ENCODE peak calls at places on chromosomes 6 and 20, in four cellular contexts. S is K562, U is A549, A is IMR-90. V is an unnamed sample.

GRCh38 chr20:37384683-37385174 is 38.8 kb downstream of the SRC start:
- DNase-seq in S (peak), U (peak), A (peak), V (no peak)

GRCh38 chr6:11025911-11026635 is 18.0 kb downstream of the ELOVL2 start:
- DNase-seq in S (no peak), U (no peak), A (no peak), V (no peak)

GRCh38 chr6:80438728-80439127 is 332.3 kb downstream of the BCKDHB start:
- DNase-seq in S (no peak), U (peak), A (peak), V (no peak)

GRCh38 chr6:149190228-149190831 is 127.2 kb upstream of the TAB2 start:
- DNase-seq in S (peak), U (peak), A (peak), V (no peak)

GRCh38 chr20:7274870-7275269 is 507.4 kb downstream of the BMP2 start:
- DNase-seq in S (no peak), U (no peak), A (no peak), V (no peak)

GRCh38 chr6:106446983-106447382 is 86.5 kb downstream of the CRYBG1 start:
- DNase-seq in S (no peak), U (peak), A (no peak), V (no peak)

GRCh38 chr6:36519352-36519751 is 27.9 kb downstream of the STK38 start:
- DNase-seq in S (no peak), U (no peak), A (no peak), V (no peak)

GRCh38 chr20:32115196-32115767 is 5.8 kb downstream of the TM9SF4 start:
- DNase-seq in S (no peak), U (no peak), A (no peak), V (no peak)

GRCh38 chr6:154343473-154344308 is 12.9 kb downstream of the IPCEF1 start:
- DNase-seq in S (peak), U (peak), A (peak), V (no peak)

GRCh38 chr6:31977816-31978431 is 3.9 kb upstream of the C4A start:
- DNase-seq in S (no peak), U (no peak), A (no peak), V (no peak)

GRCh38 chr20:60565093-60565492 is 606.9 kb downstream of the CDH26 start:
- DNase-seq in S (no peak), U (no peak), A (no peak), V (no peak)

GRCh38 chr6:132937466-132937906 is 123.1 kb downstream of the RPS12 start:
- DNase-seq in S (peak), U (peak), A (peak), V (no peak)

GRCh38 chr20:13469262-13469661 is 169.5 kb downstream of the TASP1 start:
- DNase-seq in S (no peak), U (peak), A (no peak), V (no peak)

GRCh38 chr6:19329078-19329477 is 508.1 kb upstream of the ID4 start:
- DNase-seq in S (no peak), U (no peak), A (no peak), V (no peak)

GRCh38 chr6:1624071-1624847 is 14.5 kb downstream of the FOXC1 start:
- DNase-seq in S (no peak), U (no peak), A (no peak), V (no peak)

GRCh38 chr6:28725890-28726348 is 197.9 kb downstream of the TRIM27 start:
- DNase-seq in S (peak), U (peak), A (peak), V (no peak)

GRCh38 chr6:45609141-45609638 is 231.5 kb upstream of the SUPT3H start:
- DNase-seq in S (no peak), U (no peak), A (peak), V (no peak)

GRCh38 chr20:63873477-63873971 is 8.5 kb downstream of the TPD52L2 start:
- DNase-seq in S (no peak), U (peak), A (peak), V (no peak)

GRCh38 chr6:126550323-126550722 is 210.4 kb downstream of the CENPW start:
- DNase-seq in S (peak), U (peak), A (no peak), V (no peak)

GRCh38 chr6:24547243-24547642 is 52.5 kb downstream of the ALDH5A1 start:
- DNase-seq in S (peak), U (no peak), A (no peak), V (no peak)

GRCh38 chr20:48725589-48725991 is 102.2 kb downstream of the PREX1 start:
- DNase-seq in S (peak), U (peak), A (peak), V (no peak)

GRCh38 chr6:155943635-155944034 is 488.0 kb upstream of the NOX3 start:
- DNase-seq in S (no peak), U (no peak), A (peak), V (no peak)

GRCh38 chr6:110629153-110629552 is 152.7 kb upstream of the SLC22A16 start:
- DNase-seq in S (no peak), U (no peak), A (no peak), V (no peak)

GRCh38 chr20:45725134-45725533 is 3.0 kb downstream of the SPINT4 start:
- DNase-seq in S (no peak), U (no peak), A (no peak), V (no peak)

GRCh38 chr20:5513975-5514516 is 197.3 kb upstream of the PROKR2 start:
- DNase-seq in S (no peak), U (peak), A (peak), V (no peak)

DNA sequence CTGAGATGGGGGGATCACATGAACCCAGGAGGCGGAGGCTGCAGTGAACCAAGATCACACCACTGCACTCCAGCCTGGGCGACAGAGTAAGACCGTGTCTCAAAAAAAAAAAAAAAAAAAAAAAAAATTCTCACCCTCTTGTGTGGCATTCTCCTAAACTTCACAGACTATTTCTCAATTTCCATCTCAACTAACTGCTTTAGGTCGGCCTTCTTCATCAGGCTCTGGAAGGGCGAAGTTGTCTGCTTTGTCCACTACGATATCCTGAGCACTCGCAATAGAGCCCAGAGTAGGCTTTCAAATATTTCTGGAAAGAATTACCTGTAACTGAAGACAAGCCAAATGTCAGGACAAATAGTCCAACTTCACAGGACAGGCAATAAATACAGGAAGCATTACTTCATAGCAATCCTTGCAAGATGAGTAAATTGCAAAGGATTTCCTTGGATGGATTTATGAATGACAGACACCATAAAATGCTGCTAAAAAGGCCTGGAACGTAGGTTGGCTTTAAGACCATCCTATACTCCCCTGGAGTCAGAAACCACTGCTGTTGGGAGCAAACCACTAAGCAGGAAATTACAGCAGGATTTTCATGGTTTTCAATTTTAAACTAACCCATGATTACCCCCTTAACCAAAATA is 116.3 kb upstream of the SLC2A12 start:
- DNase-seq in S (no peak), U (no peak), A (peak), V (no peak)
- TF ChIP-seq ELK1 in S (no peak), U (no peak), A (no peak), V (no peak)

GRCh38 chr6:167513763-167514162 is 188.9 kb downstream of the TTLL2 start:
- DNase-seq in S (no peak), U (no peak), A (no peak), V (no peak)
- TF ChIP-seq ELK1 in S (no peak), U (no peak), A (no peak), V (no peak)

GRCh38 chr6:138031417-138031816 is 75.8 kb downstream of the PERP start:
- DNase-seq in S (no peak), U (no peak), A (no peak), V (no peak)

GRCh38 chr6:138030872-138031271 is 76.3 kb downstream of the PERP start:
- DNase-seq in S (no peak), U (no peak), A (no peak), V (no peak)

GRCh38 chr6:138034229-138034628 is 73.0 kb downstream of the PERP start:
- DNase-seq in S (no peak), U (no peak), A (no peak), V (no peak)

GRCh38 chr6:138031850-138032249 is 75.4 kb downstream of the PERP start:
- DNase-seq in S (no peak), U (no peak), A (no peak), V (no peak)

DNA sequence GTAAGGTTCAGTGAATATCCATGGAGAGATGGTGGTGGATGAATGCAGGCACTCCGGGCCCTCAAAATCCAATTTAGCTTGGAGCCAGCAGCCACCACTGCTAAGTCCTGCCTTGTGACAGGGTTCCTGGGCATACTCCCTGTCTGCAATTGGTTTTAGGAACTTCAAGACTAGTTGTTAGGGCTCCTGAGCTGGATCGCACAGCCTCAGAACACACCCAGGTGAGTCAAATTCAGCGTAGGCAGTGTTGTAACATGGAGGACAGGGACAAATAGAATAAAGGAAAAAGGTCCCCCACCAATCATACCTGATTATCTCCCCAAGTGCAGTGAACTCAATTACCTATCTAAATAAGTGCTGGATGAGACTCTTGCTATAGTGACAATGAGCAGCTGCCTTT is 74.6 kb downstream of the PERP start:
- DNase-seq in S (no peak), U (no peak), A (no peak), V (no peak)
- TF ChIP-seq ELK1 in S (no peak), U (no peak), A (no peak), V (no peak)

DNA sequence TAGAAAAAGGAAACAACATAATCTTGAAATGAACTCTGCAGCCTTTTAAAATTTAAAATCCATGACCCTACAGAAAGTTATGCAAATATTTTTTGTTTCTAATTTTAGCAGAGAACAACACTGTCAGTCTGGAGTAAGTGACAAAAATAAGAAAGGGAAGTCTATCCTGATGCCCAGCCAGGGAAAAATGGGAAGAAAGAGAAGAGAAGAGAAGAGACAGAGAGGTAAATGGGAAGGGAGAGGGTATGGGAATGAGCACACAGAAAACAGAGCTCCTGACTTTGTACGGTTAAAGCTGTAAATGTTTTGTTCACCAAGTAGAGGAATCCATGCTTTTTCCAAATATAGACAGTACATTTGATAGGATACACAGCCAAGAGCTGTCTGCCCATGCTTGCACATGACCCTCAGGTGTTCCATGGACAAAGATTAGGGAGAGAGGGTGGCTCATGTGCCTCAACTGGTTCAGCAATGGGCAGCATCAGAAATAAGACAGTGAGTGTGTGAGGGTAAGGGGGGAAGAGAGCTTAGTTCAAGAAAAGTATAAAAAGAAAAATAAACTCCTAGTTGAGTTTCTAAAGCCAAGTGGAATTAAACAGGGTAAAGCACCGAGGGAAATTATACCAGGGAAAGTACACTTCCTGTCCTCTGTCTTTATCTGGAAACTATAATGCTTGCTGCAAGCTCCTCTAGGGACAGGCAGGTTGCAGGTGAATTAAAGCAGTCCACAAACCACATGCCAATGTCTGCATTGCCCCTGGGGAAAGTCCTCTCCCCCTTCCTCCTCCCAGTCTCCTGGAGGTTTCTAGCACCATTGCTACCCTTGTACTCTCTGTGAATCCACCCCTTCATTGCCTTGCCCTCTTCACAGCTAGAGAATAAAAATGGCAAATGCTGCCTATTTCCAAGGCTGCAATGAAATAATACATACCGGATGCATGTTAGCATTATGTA is 30.0 kb downstream of the MAP3K5 start:
- DNase-seq in S (no peak), U (no peak), A (no peak), V (no peak)
- TF ChIP-seq ELK1 in S (no peak), U (no peak), A (no peak), V (no peak)

V was measured in GM12878.